ENCODE peak calls at places on chromosome 18, in six cellular contexts. One of them, this sample, is unnamed.

GRCh38 chr18:7697306-7697705 is 130.2 kb downstream of the PTPRM start:
- DNase-seq in A549: no peak
- DNase-seq in T-helper 9 cell: no peak
- DNase-seq in EL: no peak
- DNase-seq in BJ: no peak
- DNase-seq in CD4-positive, alpha-beta T cell: no peak
- DNase-seq in this sample: no peak

GRCh38 chr18:55452123-55452611 is 135.8 kb downstream of the TCF4 start:
- DNase-seq in A549: no peak
- DNase-seq in T-helper 9 cell: no peak
- DNase-seq in EL: no peak
- DNase-seq in BJ: no peak
- DNase-seq in CD4-positive, alpha-beta T cell: no peak
- DNase-seq in this sample: peak; percentile 14

GRCh38 chr18:79911871-79912270 is 39.6 kb downstream of the SLC66A2 start:
- DNase-seq in A549: no peak
- DNase-seq in T-helper 9 cell: no peak
- DNase-seq in EL: no peak
- DNase-seq in BJ: no peak
- DNase-seq in CD4-positive, alpha-beta T cell: no peak
- DNase-seq in this sample: no peak

GRCh38 chr18:14961991-14962390 is 214.0 kb downstream of the ANKRD30B start:
- DNase-seq in A549: no peak
- DNase-seq in T-helper 9 cell: no peak
- DNase-seq in EL: no peak
- DNase-seq in BJ: no peak
- DNase-seq in CD4-positive, alpha-beta T cell: no peak
- DNase-seq in this sample: no peak

GRCh38 chr18:43271593-43272432 is 5.5 kb downstream of the SYT4 start:
- DNase-seq in A549: no peak
- DNase-seq in T-helper 9 cell: no peak
- DNase-seq in EL: peak; percentile 32
- DNase-seq in BJ: peak; percentile 3
- DNase-seq in CD4-positive, alpha-beta T cell: no peak
- DNase-seq in this sample: no peak

GRCh38 chr18:79983253-79983652 is 5.1 kb downstream of the TXNL4A start:
- DNase-seq in A549: no peak
- DNase-seq in T-helper 9 cell: no peak
- DNase-seq in EL: no peak
- DNase-seq in BJ: no peak
- DNase-seq in CD4-positive, alpha-beta T cell: no peak
- DNase-seq in this sample: no peak

GRCh38 chr18:76580288-76580962 is 85.4 kb upstream of the ZNF516 start:
- DNase-seq in A549: no peak
- DNase-seq in T-helper 9 cell: no peak
- DNase-seq in EL: no peak
- DNase-seq in BJ: no peak
- DNase-seq in CD4-positive, alpha-beta T cell: no peak
- DNase-seq in this sample: peak; percentile 55

GRCh38 chr18:400466-400865 is 100.0 kb downstream of the COLEC12 start:
- DNase-seq in A549: no peak
- DNase-seq in T-helper 9 cell: no peak
- DNase-seq in EL: peak; percentile 90
- DNase-seq in BJ: peak; percentile 85
- DNase-seq in CD4-positive, alpha-beta T cell: no peak
- DNase-seq in this sample: no peak

GRCh38 chr18:46098616-46098933 is 479 bp upstream of the ATP5F1A start:
- DNase-seq in A549: no peak
- DNase-seq in T-helper 9 cell: no peak
- DNase-seq in EL: no peak
- DNase-seq in BJ: no peak
- DNase-seq in CD4-positive, alpha-beta T cell: no peak
- DNase-seq in this sample: no peak

GRCh38 chr18:47689386-47689785 is 241.1 kb downstream of the SMAD2 start:
- DNase-seq in A549: no peak
- DNase-seq in T-helper 9 cell: no peak
- DNase-seq in EL: no peak
- DNase-seq in BJ: no peak
- DNase-seq in CD4-positive, alpha-beta T cell: no peak
- DNase-seq in this sample: no peak

GRCh38 chr18:58043452-58044369 is at the start of gene NEDD4L:
- DNase-seq in A549: peak; percentile 55
- DNase-seq in T-helper 9 cell: peak; percentile 44
- DNase-seq in EL: peak; percentile 84
- DNase-seq in BJ: peak; percentile 19
- DNase-seq in CD4-positive, alpha-beta T cell: peak; percentile 62
- DNase-seq in this sample: peak; percentile 84